ENCODE peak calls at places on chromosomes 2 and 18, in eight cellular contexts. One of them, this sample, is unnamed.

GRCh38 chr2:215435261-215435808 is 533 bp downstream of the FN1 start:
- DNase-seq in cardiac muscle cell: peak; percentile 64
- DNase-seq in AG04450: no peak
- DNase-seq in thyroid gland: peak; percentile 12
- DNase-seq in tibial artery: no peak
- DNase-seq in colonic mucosa: no peak
- DNase-seq in uterus: peak; percentile 55
- DNase-seq in ovary: peak; percentile 62
- DNase-seq in this sample: peak; percentile 32

GRCh38 chr2:108587621-108588020 is 53.4 kb downstream of the LIMS1 start:
- DNase-seq in cardiac muscle cell: no peak
- DNase-seq in uterus: peak; percentile 61
- DNase-seq in tibial artery: peak; percentile 40
- DNase-seq in AG04450: no peak
- DNase-seq in colonic mucosa: no peak
- DNase-seq in thyroid gland: no peak
- DNase-seq in ovary: peak; percentile 44
- DNase-seq in this sample: no peak

GRCh38 chr2:101109451-101110140 is 41.6 kb downstream of the TBC1D8 start:
- DNase-seq in AG04450: no peak
- DNase-seq in colonic mucosa: no peak
- DNase-seq in cardiac muscle cell: peak; percentile 63
- DNase-seq in uterus: peak; percentile 79
- DNase-seq in ovary: no peak
- DNase-seq in tibial artery: no peak
- DNase-seq in thyroid gland: no peak
- DNase-seq in this sample: no peak

GRCh38 chr2:76464310-76464709 is 753.6 kb upstream of the GCFC2 start:
- DNase-seq in uterus: no peak
- DNase-seq in ovary: no peak
- DNase-seq in colonic mucosa: no peak
- DNase-seq in AG04450: no peak
- DNase-seq in tibial artery: no peak
- DNase-seq in thyroid gland: no peak
- DNase-seq in cardiac muscle cell: peak; percentile 8
- DNase-seq in this sample: no peak

GRCh38 chr2:5915926-5916325 is 223.7 kb downstream of the SOX11 start:
- DNase-seq in AG04450: peak; percentile 16
- DNase-seq in tibial artery: no peak
- DNase-seq in uterus: no peak
- DNase-seq in colonic mucosa: no peak
- DNase-seq in cardiac muscle cell: peak; percentile 62
- DNase-seq in thyroid gland: no peak
- DNase-seq in ovary: no peak
- DNase-seq in this sample: peak; percentile 56

GRCh38 chr2:221602938-221603337 is 30.8 kb upstream of the EPHA4 start:
- DNase-seq in tibial artery: no peak
- DNase-seq in cardiac muscle cell: no peak
- DNase-seq in colonic mucosa: no peak
- DNase-seq in ovary: no peak
- DNase-seq in thyroid gland: no peak
- DNase-seq in AG04450: no peak
- DNase-seq in uterus: no peak
- DNase-seq in this sample: no peak

GRCh38 chr2:172427990-172428840 is 829 bp downstream of the ITGA6 start:
- DNase-seq in thyroid gland: peak; percentile 63
- DNase-seq in AG04450: no peak
- DNase-seq in uterus: peak; percentile 31
- DNase-seq in cardiac muscle cell: peak; percentile 59
- DNase-seq in tibial artery: no peak
- DNase-seq in ovary: peak; percentile 22
- DNase-seq in colonic mucosa: peak; percentile 77
- DNase-seq in this sample: peak; percentile 56

GRCh38 chr2:112033600-112033999 is 21.5 kb upstream of the TMEM87B start:
- DNase-seq in ovary: no peak
- DNase-seq in thyroid gland: no peak
- DNase-seq in cardiac muscle cell: no peak
- DNase-seq in colonic mucosa: no peak
- DNase-seq in tibial artery: peak; percentile 52
- DNase-seq in uterus: peak; percentile 24
- DNase-seq in AG04450: no peak
- DNase-seq in this sample: no peak

GRCh38 chr2:10170256-10170655 is 47.7 kb downstream of the RRM2 start:
- DNase-seq in ovary: no peak
- DNase-seq in colonic mucosa: no peak
- DNase-seq in uterus: peak; percentile 88
- DNase-seq in AG04450: no peak
- DNase-seq in cardiac muscle cell: no peak
- DNase-seq in tibial artery: no peak
- DNase-seq in thyroid gland: no peak
- DNase-seq in this sample: no peak

GRCh38 chr2:206392118-206392517 is 51.2 kb upstream of the ADAM23 start:
- DNase-seq in uterus: no peak
- DNase-seq in colonic mucosa: no peak
- DNase-seq in ovary: no peak
- DNase-seq in thyroid gland: no peak
- DNase-seq in AG04450: peak; percentile 7
- DNase-seq in cardiac muscle cell: peak; percentile 39
- DNase-seq in tibial artery: no peak
- DNase-seq in this sample: peak; percentile 42

GRCh38 chr2:103959174-103960125 is 894.5 kb upstream of the POU3F3 start:
- DNase-seq in cardiac muscle cell: peak; percentile 71
- DNase-seq in colonic mucosa: no peak
- DNase-seq in tibial artery: no peak
- DNase-seq in thyroid gland: peak; percentile 2
- DNase-seq in AG04450: no peak
- DNase-seq in uterus: no peak
- DNase-seq in ovary: no peak
- DNase-seq in this sample: peak; percentile 60

GRCh38 chr2:80589070-80589469 is 284.5 kb upstream of the LRRTM1 start:
- DNase-seq in tibial artery: no peak
- DNase-seq in cardiac muscle cell: no peak
- DNase-seq in uterus: no peak
- DNase-seq in ovary: no peak
- DNase-seq in AG04450: no peak
- DNase-seq in thyroid gland: no peak
- DNase-seq in colonic mucosa: no peak
- DNase-seq in this sample: no peak

GRCh38 chr2:186456941-186457340 is 29.1 kb upstream of the ZC3H15 start:
- DNase-seq in tibial artery: no peak
- DNase-seq in colonic mucosa: no peak
- DNase-seq in uterus: no peak
- DNase-seq in AG04450: peak; percentile 65
- DNase-seq in ovary: no peak
- DNase-seq in thyroid gland: no peak
- DNase-seq in cardiac muscle cell: no peak
- DNase-seq in this sample: no peak

GRCh38 chr2:186457908-186458307 is 28.2 kb upstream of the ZC3H15 start:
- DNase-seq in cardiac muscle cell: no peak
- DNase-seq in thyroid gland: no peak
- DNase-seq in ovary: no peak
- DNase-seq in tibial artery: no peak
- DNase-seq in AG04450: no peak
- DNase-seq in uterus: no peak
- DNase-seq in colonic mucosa: no peak
- DNase-seq in this sample: no peak

GRCh38 chr2:186460465-186460864 is 25.6 kb upstream of the ZC3H15 start:
- DNase-seq in cardiac muscle cell: peak; percentile 3
- DNase-seq in AG04450: peak; percentile 4
- DNase-seq in uterus: no peak
- DNase-seq in thyroid gland: no peak
- DNase-seq in tibial artery: no peak
- DNase-seq in ovary: no peak
- DNase-seq in colonic mucosa: no peak
- DNase-seq in this sample: no peak

GRCh38 chr2:186455613-186456012 is 30.4 kb upstream of the ZC3H15 start:
- DNase-seq in uterus: no peak
- DNase-seq in cardiac muscle cell: no peak
- DNase-seq in ovary: no peak
- DNase-seq in colonic mucosa: no peak
- DNase-seq in AG04450: no peak
- DNase-seq in thyroid gland: no peak
- DNase-seq in tibial artery: no peak
- DNase-seq in this sample: no peak

DNA sequence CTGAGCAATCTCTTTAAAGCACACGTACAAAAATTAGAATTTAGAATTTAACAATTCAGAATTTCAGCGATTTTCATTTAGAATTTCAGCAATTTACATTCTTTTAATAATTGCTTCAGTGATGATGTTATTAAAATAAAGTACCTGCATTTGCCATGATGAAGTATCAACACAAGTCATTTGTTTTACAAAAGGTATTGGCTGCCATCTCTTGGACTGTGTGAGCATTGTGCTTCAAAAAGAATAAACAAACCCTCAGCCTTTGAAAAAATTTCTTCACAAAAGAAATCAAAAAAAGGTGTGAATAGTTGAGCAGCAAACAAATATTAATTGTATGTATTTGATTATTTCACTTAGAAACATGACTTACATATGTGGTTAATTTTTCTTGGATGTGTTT is 27.1 kb upstream of the ZC3H15 start:
- DNase-seq in ovary: no peak
- DNase-seq in thyroid gland: no peak
- DNase-seq in colonic mucosa: no peak
- DNase-seq in uterus: no peak
- DNase-seq in cardiac muscle cell: no peak
- DNase-seq in tibial artery: no peak
- DNase-seq in AG04450: no peak
- DNase-seq in this sample: no peak
- TF ChIP-seq CTCF in ovary: no peak
- TF ChIP-seq CTCF in thyroid gland: no peak
- TF ChIP-seq CTCF in colonic mucosa: peak; percentile 13
- TF ChIP-seq CTCF in uterus: no peak
- TF ChIP-seq CTCF in cardiac muscle cell: peak; percentile 33
- TF ChIP-seq CTCF in tibial artery: no peak
- TF ChIP-seq CTCF in AG04450: peak; percentile 32
- TF ChIP-seq CTCF in this sample: no peak

GRCh38 chr18:48133675-48134251 is 203.3 kb upstream of the SMAD2 start:
- DNase-seq in tibial artery: no peak
- DNase-seq in thyroid gland: peak; percentile 71
- DNase-seq in ovary: peak; percentile 46
- DNase-seq in colonic mucosa: peak; percentile 82
- DNase-seq in AG04450: no peak
- DNase-seq in uterus: peak; percentile 31
- DNase-seq in cardiac muscle cell: no peak
- DNase-seq in this sample: no peak
- H3K27me3 ChIP-seq in tibial artery: peaks cover 11% of the 10 kb centered on the region
- H3K27me3 ChIP-seq in thyroid gland: no peaks in the 10 kb centered on the region
- H3K27me3 ChIP-seq in ovary: no peaks in the 10 kb centered on the region
- H3K27me3 ChIP-seq in colonic mucosa: peaks cover 11% of the 10 kb centered on the region
- H3K27me3 ChIP-seq in AG04450: peaks cover 56% of the 10 kb centered on the region
- H3K27me3 ChIP-seq in uterus: no peaks in the 10 kb centered on the region
- H3K27me3 ChIP-seq in cardiac muscle cell: peaks cover 68% of the 10 kb centered on the region
- H3K27me3 ChIP-seq in this sample: no peaks in the 10 kb centered on the region

DNA sequence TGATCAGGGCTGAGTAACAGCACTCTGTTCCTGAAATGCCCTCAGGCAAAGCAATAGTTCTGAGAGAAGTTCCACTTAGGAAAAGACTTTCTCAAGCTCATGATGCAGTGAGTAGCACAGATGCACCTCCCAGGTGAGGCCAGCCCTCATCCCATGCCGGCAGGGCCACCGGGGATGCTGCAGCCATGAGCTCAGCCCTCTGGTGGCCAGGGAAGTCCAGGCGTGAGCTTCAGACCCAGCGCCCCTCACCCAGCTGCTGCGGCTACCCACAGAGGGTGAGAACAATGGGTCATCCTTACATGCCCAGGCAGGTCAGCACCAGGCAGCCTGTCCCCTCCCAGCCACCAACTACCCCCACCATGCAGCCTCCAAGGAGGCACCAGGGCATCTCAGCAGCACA is 50.7 kb downstream of the TTC32 start:
- DNase-seq in colonic mucosa: no peak
- DNase-seq in uterus: no peak
- DNase-seq in AG04450: no peak
- DNase-seq in tibial artery: no peak
- DNase-seq in cardiac muscle cell: no peak
- DNase-seq in ovary: no peak
- DNase-seq in thyroid gland: no peak
- DNase-seq in this sample: no peak
- TF ChIP-seq CTCF in colonic mucosa: no peak
- TF ChIP-seq CTCF in uterus: no peak
- TF ChIP-seq CTCF in AG04450: peak; percentile 35
- TF ChIP-seq CTCF in tibial artery: no peak
- TF ChIP-seq CTCF in cardiac muscle cell: peak; percentile 28
- TF ChIP-seq CTCF in ovary: no peak
- TF ChIP-seq CTCF in thyroid gland: no peak
- TF ChIP-seq CTCF in this sample: no peak

DNA sequence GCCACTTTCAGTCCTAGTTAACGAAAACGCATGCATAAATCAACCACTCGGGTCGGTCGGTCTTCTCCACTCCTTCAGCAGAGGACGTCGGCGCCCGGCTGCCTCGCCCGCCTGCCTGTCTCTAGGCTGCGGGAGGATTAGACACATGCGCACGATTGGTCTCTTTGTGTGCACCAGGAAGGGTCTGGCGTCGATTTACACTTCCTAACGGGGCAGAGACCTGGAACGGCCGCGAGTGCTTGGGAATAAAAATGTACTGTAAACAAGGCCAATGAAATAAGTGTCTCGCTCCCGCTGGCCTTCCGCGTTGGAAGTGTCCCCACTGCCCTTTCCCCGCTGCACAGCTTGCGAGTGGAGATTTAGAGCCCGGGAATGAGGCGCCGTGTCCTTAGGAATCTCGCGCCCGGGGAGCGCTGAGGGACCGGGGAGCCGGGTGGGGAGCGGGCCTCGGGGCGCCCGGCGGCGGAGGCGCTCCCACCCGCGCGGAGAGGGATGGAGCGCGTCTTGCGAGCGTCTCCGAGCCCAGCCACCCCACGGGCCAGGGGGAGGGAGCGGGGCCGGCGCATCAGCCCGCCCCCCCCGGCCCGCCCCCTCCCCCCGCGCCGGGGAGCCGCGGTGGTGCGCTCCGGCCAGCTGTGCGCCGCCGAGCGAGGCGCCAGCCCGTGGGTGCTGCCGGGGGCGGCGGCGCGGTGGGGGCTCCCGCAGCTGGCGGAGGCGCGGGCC is at the start of gene DOK6:
- DNase-seq in AG04450: no peak
- DNase-seq in thyroid gland: peak; percentile 62
- DNase-seq in cardiac muscle cell: peak; percentile 95
- DNase-seq in ovary: peak; percentile 37
- DNase-seq in colonic mucosa: peak; percentile 29
- DNase-seq in tibial artery: peak; percentile 65
- DNase-seq in uterus: peak; percentile 20
- DNase-seq in this sample: peak; percentile 81
- H3K27me3 ChIP-seq in AG04450: peaks cover 20% of the 10 kb centered on the region
- H3K27me3 ChIP-seq in thyroid gland: no peaks in the 10 kb centered on the region
- H3K27me3 ChIP-seq in cardiac muscle cell: peaks cover 9% of the 10 kb centered on the region
- H3K27me3 ChIP-seq in ovary: no peaks in the 10 kb centered on the region
- H3K27me3 ChIP-seq in colonic mucosa: peaks cover 39% of the 10 kb centered on the region
- H3K27me3 ChIP-seq in tibial artery: no peaks in the 10 kb centered on the region
- H3K27me3 ChIP-seq in uterus: no peaks in the 10 kb centered on the region
- H3K27me3 ChIP-seq in this sample: no peaks in the 10 kb centered on the region

GRCh38 chr2:63047534-63048281 is 2.9 kb upstream of the OTX1 start:
- DNase-seq in ovary: no peak
- DNase-seq in colonic mucosa: peak; percentile 19
- DNase-seq in AG04450: no peak
- DNase-seq in tibial artery: no peak
- DNase-seq in cardiac muscle cell: no peak
- DNase-seq in uterus: no peak
- DNase-seq in thyroid gland: no peak
- DNase-seq in this sample: no peak
- TF ChIP-seq CTCF in ovary: no peak
- TF ChIP-seq CTCF in colonic mucosa: no peak
- TF ChIP-seq CTCF in AG04450: no peak
- TF ChIP-seq CTCF in tibial artery: no peak
- TF ChIP-seq CTCF in cardiac muscle cell: no peak
- TF ChIP-seq CTCF in uterus: no peak
- TF ChIP-seq CTCF in thyroid gland: no peak
- TF ChIP-seq CTCF in this sample: no peak

GRCh38 chr2:20674309-20674965 is 7.5 kb downstream of the GDF7 start:
- DNase-seq in tibial artery: no peak
- DNase-seq in AG04450: no peak
- DNase-seq in cardiac muscle cell: no peak
- DNase-seq in thyroid gland: no peak
- DNase-seq in ovary: no peak
- DNase-seq in colonic mucosa: no peak
- DNase-seq in uterus: no peak
- DNase-seq in this sample: no peak
- H3K27me3 ChIP-seq in tibial artery: peaks cover 3% of the 10 kb centered on the region
- H3K27me3 ChIP-seq in AG04450: peaks cover 34% of the 10 kb centered on the region
- H3K27me3 ChIP-seq in cardiac muscle cell: peaks cover 56% of the 10 kb centered on the region
- H3K27me3 ChIP-seq in thyroid gland: peaks cover 30% of the 10 kb centered on the region
- H3K27me3 ChIP-seq in ovary: peaks cover 5% of the 10 kb centered on the region
- H3K27me3 ChIP-seq in colonic mucosa: peaks cover 45% of the 10 kb centered on the region
- H3K27me3 ChIP-seq in uterus: no peaks in the 10 kb centered on the region
- H3K27me3 ChIP-seq in this sample: peaks cover 8% of the 10 kb centered on the region